ENCODE peak calls at places on chromosomes 2 and 18, in seven cellular contexts. D, B, S, Z, A, G and C are unnamed samples.

GRCh38 chr2:163132850-163133249 is 294.3 kb upstream of the KCNH7 start:
- DNase-seq in D (no peak), B (no peak), S (no peak), Z (peak; percentile 2), A (no peak), G (peak; percentile 57), C (no peak)

GRCh38 chr2:218832520-218832919 is 917 bp upstream of the PRKAG3 start:
- DNase-seq in D (peak; percentile 13), B (no peak), S (no peak), Z (no peak), A (no peak), G (no peak), C (no peak)

GRCh38 chr18:36045241-36045999 is 21.9 kb downstream of the RPRD1A start:
- DNase-seq in D (no peak), B (no peak), S (no peak), Z (no peak), A (no peak), G (no peak), C (no peak)

GRCh38 chr2:135745545-135745944 is 3.9 kb downstream of the UBXN4 start:
- DNase-seq in D (peak; percentile 83), B (no peak), S (no peak), Z (peak; percentile 90), A (no peak), G (peak; percentile 66), C (no peak)

GRCh38 chr2:23498941-23499340 is 114.0 kb downstream of the KLHL29 start:
- DNase-seq in D (no peak), B (no peak), S (no peak), Z (peak; percentile 44), A (no peak), G (no peak), C (no peak)

GRCh38 chr18:66616523-66616983 is 12.7 kb upstream of the CDH19 start:
- DNase-seq in D (no peak), B (peak; percentile 59), S (no peak), Z (no peak), A (no peak), G (peak; percentile 12), C (no peak)

GRCh38 chr2:232539298-232540231 is at the start of gene CHRNG:
- DNase-seq in D (no peak), B (peak; percentile 66), S (no peak), Z (no peak), A (no peak), G (no peak), C (peak; percentile 53)

GRCh38 chr18:7937268-7937667 is 370.2 kb downstream of the PTPRM start:
- DNase-seq in D (no peak), B (no peak), S (no peak), Z (no peak), A (no peak), G (no peak), C (no peak)

GRCh38 chr2:8965573-8965972 is 37.9 kb downstream of the MBOAT2 start:
- DNase-seq in D (no peak), B (no peak), S (no peak), Z (no peak), A (no peak), G (no peak), C (no peak)

GRCh38 chr2:16191431-16192200 is 251.3 kb downstream of the MYCN start:
- DNase-seq in D (no peak), B (no peak), S (no peak), Z (no peak), A (no peak), G (no peak), C (no peak)

GRCh38 chr2:233424028-233424951 is 70.0 kb downstream of the DGKD start:
- DNase-seq in D (no peak), B (no peak), S (no peak), Z (no peak), A (no peak), G (no peak), C (peak; percentile 35)

GRCh38 chr2:128405981-128406601 is 87.4 kb upstream of the HS6ST1 start:
- DNase-seq in D (no peak), B (no peak), S (no peak), Z (no peak), A (no peak), G (no peak), C (no peak)